ENCODE peak calls at places on chromosomes 16 and 17, in ten cellular contexts. Q is nephron progenitor cell, U is mammary epithelial cell, Y is endodermal cell, F is upper lobe of right lung, L is endothelial cell of umbilical vein, D is right atrium auricular region, P is progenitor cell of endocrine pancreas, O is H1, Z is bronchial epithelial cell. T is an unnamed sample.

GRCh38 chr16:10015397-10015796 is 166.8 kb downstream of the GRIN2A start:
- DNase-seq in P (no peak), D (no peak), O (no peak), Z (no peak), F (no peak), L (no peak), Y (no peak), U (no peak), Q (no peak), T (no peak)

GRCh38 chr16:84756830-84757229 is 57.0 kb downstream of the USP10 start:
- DNase-seq in Y (no peak), D (no peak), F (no peak), O (no peak), P (no peak), U (no peak), Z (no peak), Q (no peak), L (no peak), T (no peak)

GRCh38 chr17:31394544-31394943 is 3.1 kb downstream of the RAB11FIP4 start:
- DNase-seq in Z (peak), U (no peak), P (peak), F (peak), L (peak), Q (peak), Y (peak), D (peak), O (peak), T (peak)

GRCh38 chr17:7233701-7234099 is 617 bp downstream of the DVL2 start:
- DNase-seq in D (no peak), F (no peak), L (no peak), Y (no peak), P (no peak), U (no peak), Z (peak), O (no peak), Q (no peak), T (no peak)

GRCh38 chr16:31333686-31334649 is 21.0 kb upstream of the ITGAX start:
- DNase-seq in Y (peak), P (no peak), F (no peak), D (no peak), U (peak), O (no peak), Q (no peak), Z (peak), L (no peak), T (no peak)

GRCh38 chr16:55221836-55222235 is 102.2 kb upstream of the IRX6 start:
- DNase-seq in F (no peak), O (no peak), Q (no peak), Y (no peak), P (no peak), U (no peak), L (no peak), Z (no peak), D (no peak), T (no peak)

GRCh38 chr16:72211085-72211484 is 39.1 kb upstream of the PMFBP1 start:
- DNase-seq in D (no peak), Y (no peak), O (no peak), Z (no peak), F (no peak), Q (no peak), L (no peak), U (no peak), P (no peak), T (no peak)

GRCh38 chr17:4947411-4948165 is 742 bp downstream of the PFN1 start:
- DNase-seq in D (no peak), Z (no peak), Y (peak), U (peak), L (peak), Q (peak), P (peak), F (peak), O (peak), T (peak)

GRCh38 chr17:21278304-21279197 is 6.0 kb upstream of the MAP2K3 start:
- DNase-seq in Z (no peak), U (no peak), L (no peak), O (no peak), F (no peak), D (no peak), Y (no peak), P (no peak), Q (no peak), T (peak)

GRCh38 chr16:72172105-72173034 is at the start of gene PMFBP1:
- DNase-seq in L (peak), Z (peak), F (no peak), Y (no peak), O (no peak), P (no peak), D (peak), U (peak), Q (no peak), T (no peak)

GRCh38 chr17:11240041-11240801 is 792 bp upstream of the SHISA6 start:
- DNase-seq in L (no peak), Q (peak), Z (no peak), O (peak), Y (peak), F (no peak), D (no peak), P (peak), U (no peak), T (no peak)

GRCh38 chr17:9837551-9838471 is 12.1 kb downstream of the GLP2R start:
- DNase-seq in Z (peak), L (no peak), Y (peak), P (no peak), D (peak), Q (no peak), U (peak), F (no peak), O (no peak), T (peak)

GRCh38 chr16:2952679-2953078 is 11.4 kb upstream of the KREMEN2 start:
- DNase-seq in Q (no peak), Z (no peak), D (no peak), Y (peak), F (no peak), U (no peak), P (no peak), L (no peak), O (no peak), T (no peak)

GRCh38 chr17:78313735-78314648 is 45.9 kb downstream of the SOCS3 start:
- DNase-seq in O (peak), F (peak), P (peak), Z (peak), Q (peak), L (peak), Y (peak), D (no peak), U (peak), T (peak)

GRCh38 chr16:87784812-87785211 is 19.0 kb upstream of the KLHDC4 start:
- DNase-seq in Q (no peak), Y (peak), O (no peak), D (no peak), P (no peak), F (no peak), U (no peak), L (no peak), Z (no peak), T (no peak)

GRCh38 chr16:75266738-75267630 is 15.6 kb upstream of the BCAR1 start:
- DNase-seq in F (no peak), D (no peak), P (no peak), Z (no peak), Y (no peak), Q (no peak), O (no peak), U (no peak), L (no peak), T (no peak)

GRCh38 chr17:29610395-29610794 is 12.3 kb downstream of the CORO6 start:
- DNase-seq in O (no peak), D (no peak), Z (no peak), Q (no peak), L (no peak), F (peak), Y (no peak), P (no peak), U (no peak), T (no peak)

GRCh38 chr16:61165797-61166196 is 870.4 kb downstream of the CDH8 start:
- DNase-seq in O (no peak), L (no peak), F (no peak), Q (no peak), D (no peak), Z (no peak), P (no peak), Y (no peak), U (no peak), T (no peak)

GRCh38 chr17:62206550-62206949 is 141.5 kb upstream of the MED13 start:
- DNase-seq in Y (no peak), Z (no peak), P (no peak), O (no peak), L (peak), F (no peak), U (no peak), Q (no peak), D (no peak), T (no peak)

GRCh38 chr17:78120971-78121800 is 7.4 kb downstream of the TMC6 start:
- DNase-seq in F (no peak), D (no peak), U (no peak), L (no peak), Y (no peak), Z (no peak), P (no peak), O (no peak), Q (no peak), T (no peak)

GRCh38 chr17:75625813-75626486 is 7.3 kb upstream of the SMIM5 start:
- DNase-seq in P (peak), L (peak), U (no peak), Z (no peak), D (no peak), F (no peak), O (peak), Q (peak), Y (peak), T (no peak)

GRCh38 chr17:65530985-65531507 is 30.4 kb downstream of the AXIN2 start:
- DNase-seq in U (no peak), Z (no peak), Y (peak), O (no peak), P (no peak), L (no peak), F (no peak), D (no peak), Q (peak), T (no peak)

GRCh38 chr17:44523672-44523972 is 20.4 kb upstream of the GPATCH8 start:
- DNase-seq in P (no peak), Q (no peak), Z (no peak), L (no peak), D (no peak), F (no peak), O (no peak), U (no peak), Y (no peak), T (no peak)

GRCh38 chr17:39751637-39752036 is 13.9 kb downstream of the GRB7 start:
- DNase-seq in P (no peak), Q (no peak), Z (no peak), F (no peak), L (no peak), O (no peak), Y (no peak), U (no peak), D (no peak), T (no peak)

GRCh38 chr17:53719229-53719628 is 103.5 kb upstream of the KIF2B start:
- DNase-seq in D (no peak), O (no peak), L (no peak), P (no peak), Z (no peak), Q (no peak), F (no peak), U (peak), Y (no peak), T (no peak)

GRCh38 chr16:74698220-74698619 is 2.4 kb downstream of the MLKL start:
- DNase-seq in U (peak), O (no peak), P (no peak), L (peak), Y (no peak), Q (no peak), D (no peak), F (no peak), Z (peak), T (no peak)

GRCh38 chr16:79928142-79928735 is 327.7 kb upstream of the MAF start:
- DNase-seq in D (no peak), Z (no peak), Y (no peak), Q (no peak), U (no peak), L (no peak), O (no peak), F (no peak), P (no peak), T (no peak)

GRCh38 chr16:86405319-86405718 is 105.0 kb upstream of the FOXF1 start:
- DNase-seq in P (no peak), Y (no peak), U (no peak), Z (no peak), D (no peak), F (no peak), L (peak), Q (no peak), O (no peak), T (no peak)

GRCh38 chr16:50266337-50267091 is at the start of gene ADCY7:
- DNase-seq in Y (peak), D (peak), Z (peak), P (no peak), U (peak), O (no peak), F (peak), L (peak), Q (peak), T (peak)

GRCh38 chr17:79646721-79647455 is 36.0 kb upstream of the RBFOX3 start:
- DNase-seq in O (peak), L (no peak), Q (no peak), Y (peak), F (peak), P (peak), D (peak), U (no peak), Z (no peak), T (no peak)

GRCh38 chr17:78575899-78576298 is 1.3 kb downstream of the DNAH17 start:
- DNase-seq in F (no peak), Z (no peak), Y (no peak), Q (no peak), D (no peak), U (no peak), L (no peak), P (no peak), O (no peak), T (no peak)

GRCh38 chr16:24850289-24850931 is 4.6 kb downstream of the SLC5A11 start:
- DNase-seq in Z (peak), Q (no peak), D (no peak), Y (no peak), L (no peak), P (no peak), U (peak), F (no peak), O (no peak), T (no peak)

GRCh38 chr17:55433029-55433628 is 11.5 kb upstream of the MMD start:
- DNase-seq in F (no peak), P (no peak), Z (peak), D (no peak), U (peak), Q (no peak), L (no peak), Y (no peak), O (no peak), T (no peak)

GRCh38 chr16:50300942-50301625 is 34.7 kb downstream of the ADCY7 start:
- DNase-seq in O (no peak), Y (no peak), P (no peak), Q (no peak), F (peak), Z (no peak), U (no peak), D (no peak), L (no peak), T (no peak)

GRCh38 chr17:81166033-81166472 is at the start of gene AATK:
- DNase-seq in Y (no peak), L (no peak), D (no peak), Q (no peak), O (no peak), U (no peak), Z (no peak), F (no peak), P (no peak), T (no peak)

GRCh38 chr17:2710804-2711607 is 558 bp downstream of the CLUH start:
- DNase-seq in Q (peak), P (no peak), O (no peak), Y (peak), D (no peak), F (peak), L (peak), Z (no peak), U (peak), T (no peak)

GRCh38 chr17:2713881-2714280 is 2.3 kb upstream of the CLUH start:
- DNase-seq in F (no peak), P (no peak), Y (no peak), U (no peak), D (no peak), L (no peak), O (no peak), Z (no peak), Q (no peak), T (no peak)

GRCh38 chr17:2712300-2713043 is 908 bp upstream of the CLUH start:
- DNase-seq in F (no peak), Y (peak), O (no peak), U (no peak), D (no peak), L (no peak), Z (no peak), Q (no peak), P (no peak), T (no peak)

GRCh38 chr17:2710075-2710803 is 1.3 kb downstream of the CLUH start:
- DNase-seq in Z (no peak), D (no peak), F (peak), U (no peak), L (peak), Q (no peak), Y (peak), O (no peak), P (no peak), T (no peak)

GRCh38 chr17:2711608-2712299 is at the start of gene CLUH:
- DNase-seq in O (peak), Z (peak), D (peak), Y (peak), F (peak), Q (peak), P (peak), U (peak), L (peak), T (peak)
- TF ChIP-seq CTCF in O (no peak), Z (no peak), D (no peak), Y (no peak), F (no peak), Q (no peak), P (no peak), U (no peak), L (no peak), T (no peak)

DNA sequence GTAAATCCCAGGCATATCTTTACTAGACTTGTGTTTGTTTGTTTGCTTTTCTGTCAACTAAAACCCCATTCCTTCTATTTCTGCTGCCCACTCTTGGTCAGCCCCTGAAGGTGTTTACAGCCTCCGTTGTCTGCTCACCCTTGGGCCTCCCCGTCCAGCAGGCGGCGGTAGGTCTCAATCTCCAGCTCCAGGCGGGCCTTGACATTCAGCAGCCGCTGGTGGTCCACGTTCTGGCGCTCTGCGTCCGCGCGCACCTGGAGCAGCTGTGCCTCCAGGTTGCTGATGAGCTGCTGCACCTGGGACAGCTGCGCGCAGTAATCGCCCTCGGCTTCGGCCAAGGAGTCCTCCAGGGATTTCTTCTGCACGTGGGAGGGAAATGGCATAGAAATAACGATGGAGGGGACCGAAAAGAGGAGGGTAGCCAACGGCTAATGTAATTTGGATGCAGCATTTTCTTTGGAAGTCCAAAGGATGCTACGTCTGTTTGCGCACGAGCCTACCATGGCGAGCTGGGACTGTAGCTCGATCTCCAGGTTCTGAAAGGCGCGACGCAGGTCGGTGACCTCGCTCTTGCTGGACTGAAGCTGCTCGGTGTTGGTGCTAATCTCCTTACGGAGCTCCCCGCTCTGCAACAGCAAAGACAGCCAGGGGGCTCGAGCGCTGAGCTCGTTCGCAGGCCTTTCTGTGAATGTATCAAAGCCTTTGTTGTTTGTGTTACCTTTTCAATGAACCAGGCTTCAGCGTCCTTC is 3.9 kb downstream of the KRT12 start:
- DNase-seq in F (no peak), P (peak), Q (peak), L (peak), U (no peak), O (peak), Y (peak), Z (no peak), D (no peak), T (no peak)
- TF ChIP-seq CTCF in F (peak), P (peak), Q (peak), L (peak), U (no peak), O (peak), Y (peak), Z (peak), D (no peak), T (no peak)

DNA sequence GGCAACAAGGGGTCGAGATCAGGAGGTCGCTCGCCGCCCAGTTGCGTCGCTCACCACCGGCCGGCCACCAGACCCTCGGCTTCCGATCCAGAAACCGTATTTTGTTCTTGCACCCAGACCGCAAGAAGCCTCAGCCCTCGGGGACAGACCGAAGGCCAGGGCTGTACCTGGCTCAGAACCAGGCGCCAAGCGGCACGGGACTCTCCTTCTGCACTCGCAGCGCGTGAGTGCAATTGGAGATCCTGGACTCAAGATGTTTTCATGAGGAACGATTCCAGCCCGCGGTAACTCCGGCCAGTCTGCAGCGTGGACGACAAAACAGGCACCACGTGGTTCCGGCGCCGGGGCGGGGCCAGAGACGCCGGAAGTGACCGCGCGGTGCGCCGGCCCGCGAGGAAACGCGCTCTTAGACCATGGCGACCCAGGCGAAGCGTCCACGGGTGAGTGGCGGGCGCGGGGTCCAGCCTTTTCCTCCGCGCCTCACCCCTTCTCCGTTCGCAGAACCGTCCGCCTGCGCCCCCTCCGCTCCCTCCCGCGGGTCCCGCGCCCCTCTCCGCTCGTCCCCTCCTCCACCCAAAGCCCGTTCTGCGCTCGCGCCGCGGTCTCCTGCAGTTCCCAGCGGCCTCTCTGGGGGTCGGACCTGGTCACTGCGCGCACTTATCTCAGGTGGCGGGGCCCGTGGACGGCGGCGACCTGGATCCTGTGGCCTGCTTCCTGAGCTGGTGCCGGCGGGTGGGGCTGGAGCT is at the start of gene SETD6:
- DNase-seq in Z (peak), O (peak), Q (peak), D (peak), U (peak), L (peak), P (peak), Y (peak), F (peak), T (peak)
- TF ChIP-seq CTCF in Z (no peak), O (no peak), Q (no peak), D (no peak), U (no peak), L (no peak), P (peak), Y (peak), F (peak), T (peak)

GRCh38 chr17:48261297-48261880 is 153.8 kb downstream of the SNX11 start:
- DNase-seq in F (no peak), P (no peak), U (no peak), O (peak), L (no peak), Q (peak), Y (peak), Z (no peak), D (no peak), T (no peak)

GRCh38 chr17:48259710-48260291 is 152.2 kb downstream of the SNX11 start:
- DNase-seq in F (no peak), Q (no peak), Y (peak), O (no peak), L (peak), D (no peak), U (peak), P (no peak), Z (peak), T (no peak)

GRCh38 chr17:48258317-48258716 is 150.8 kb downstream of the SNX11 start:
- DNase-seq in F (no peak), L (no peak), Y (no peak), D (no peak), P (no peak), Q (no peak), O (no peak), U (no peak), Z (no peak), T (no peak)

DNA sequence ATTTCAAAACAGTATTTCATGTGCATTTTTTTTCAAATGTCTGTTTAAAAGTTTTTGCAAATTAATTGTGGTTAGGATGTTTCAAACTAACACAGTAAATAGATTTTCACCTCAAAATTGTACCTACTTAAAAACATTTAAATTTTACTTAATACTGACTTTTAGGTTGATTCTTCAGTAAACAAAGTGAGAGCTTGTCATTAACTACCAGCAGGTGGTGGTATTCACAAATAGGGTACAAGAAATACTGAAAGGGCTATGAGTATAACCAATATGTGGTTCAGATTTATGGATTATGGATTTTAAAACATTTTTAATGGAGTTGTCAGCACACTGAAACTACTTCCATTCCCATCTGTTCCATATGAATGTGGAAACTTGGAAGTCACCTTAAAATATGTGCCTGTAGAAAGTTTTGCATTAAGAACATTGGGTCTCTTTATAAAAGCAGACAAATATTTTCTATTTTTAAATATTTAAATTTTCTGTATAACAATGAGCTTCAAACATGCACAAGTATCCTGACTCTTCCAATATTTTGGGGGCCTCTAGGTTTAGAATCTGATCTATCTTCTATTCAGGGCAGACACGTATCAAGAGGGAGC is 155.5 kb downstream of the SNX11 start:
- DNase-seq in O (no peak), F (no peak), P (no peak), Y (no peak), Z (peak), D (no peak), Q (no peak), U (no peak), L (peak), T (no peak)
- TF ChIP-seq CTCF in O (peak), F (peak), P (peak), Y (peak), Z (peak), D (peak), Q (peak), U (peak), L (peak), T (peak)